ENCODE peak calls at places on chromosomes 16 and 17, in seven cellular contexts. I is lower lobe of right lung; M is CD8-positive, alpha-beta T cell; S is tibial artery; W is endothelial cell of umbilical vein; O is kidney; L is heart right ventricle. D is an unnamed sample.

GRCh38 chr17:77409282-77410161 is 268.8 kb downstream of the SEC14L1 start:
- DNase-seq in I (peak; percentile 75), M (peak; percentile 70), S (peak; percentile 74), W (no peak), O (peak; percentile 70), L (peak; percentile 78), D (peak; percentile 97)

GRCh38 chr16:64416232-64417010 is 705.4 kb downstream of the CDH11 start:
- DNase-seq in I (no peak), M (no peak), S (no peak), W (peak; percentile 64), O (no peak), L (no peak), D (no peak)

GRCh38 chr17:36641877-36642845 is 40.8 kb downstream of the MRM1 start:
- DNase-seq in I (no peak), M (no peak), S (no peak), W (no peak), O (no peak), L (no peak), D (no peak)

GRCh38 chr17:8791248-8791909 is 7.8 kb downstream of the MFSD6L start:
- DNase-seq in I (no peak), M (no peak), S (no peak), W (no peak), O (no peak), L (no peak), D (no peak)

GRCh38 chr16:23423496-23424049 is 29.4 kb downstream of the COG7 start:
- DNase-seq in I (peak; percentile 59), M (no peak), S (peak; percentile 90), W (peak; percentile 100), O (peak; percentile 80), L (peak; percentile 85), D (peak; percentile 97)

GRCh38 chr16:8869212-8869987 is 594 bp upstream of the CARHSP1 start:
- DNase-seq in I (no peak), M (no peak), S (no peak), W (no peak), O (no peak), L (no peak), D (no peak)

GRCh38 chr17:80970044-80970761 is 21.4 kb upstream of the CHMP6 start:
- DNase-seq in I (peak; percentile 51), M (peak; percentile 55), S (no peak), W (no peak), O (no peak), L (peak; percentile 51), D (peak; percentile 88)

GRCh38 chr16:64455275-64455674 is 666.6 kb downstream of the CDH11 start:
- DNase-seq in I (no peak), M (no peak), S (no peak), W (peak; percentile 38), O (no peak), L (no peak), D (no peak)

GRCh38 chr17:80030730-80031410 is 4.8 kb downstream of the TBC1D16 start:
- DNase-seq in I (peak; percentile 83), M (no peak), S (no peak), W (no peak), O (peak; percentile 87), L (no peak), D (no peak)

GRCh38 chr17:72486806-72487205 is 366.0 kb downstream of the SOX9 start:
- DNase-seq in I (no peak), M (no peak), S (no peak), W (no peak), O (no peak), L (no peak), D (no peak)

GRCh38 chr17:45257115-45257514 is 4.8 kb downstream of the SPATA32 start:
- DNase-seq in I (no peak), M (no peak), S (no peak), W (no peak), O (peak; percentile 32), L (no peak), D (no peak)

GRCh38 chr17:82775033-82775823 is 23.4 kb downstream of the TBCD start:
- DNase-seq in I (peak; percentile 79), M (peak; percentile 57), S (no peak), W (peak; percentile 44), O (peak; percentile 87), L (peak; percentile 37), D (peak; percentile 81)

GRCh38 chr17:30236807-30237206 is 1.3 kb upstream of the SLC6A4 start:
- DNase-seq in I (peak; percentile 76), M (no peak), S (peak; percentile 44), W (peak; percentile 44), O (peak; percentile 91), L (peak; percentile 38), D (no peak)

GRCh38 chr16:85916141-85916890 is 17.4 kb downstream of the IRF8 start:
- DNase-seq in I (peak; percentile 90), M (no peak), S (no peak), W (no peak), O (peak; percentile 74), L (peak; percentile 66), D (no peak)

GRCh38 chr17:66465701-66466100 is 163.3 kb downstream of the PRKCA start:
- DNase-seq in I (no peak), M (no peak), S (no peak), W (no peak), O (no peak), L (no peak), D (no peak)

GRCh38 chr17:79652999-79653643 is 42.3 kb upstream of the RBFOX3 start:
- DNase-seq in I (no peak), M (no peak), S (no peak), W (no peak), O (no peak), L (no peak), D (peak; percentile 82)

GRCh38 chr16:14302399-14303181 is 231.5 kb downstream of the MRTFB start:
- DNase-seq in I (no peak), M (peak; percentile 30), S (no peak), W (peak; percentile 18), O (peak; percentile 73), L (peak; percentile 34), D (no peak)

GRCh38 chr17:22202702-22203101 is 510.4 kb downstream of the KCNJ18 start:
- DNase-seq in I (no peak), M (no peak), S (no peak), W (no peak), O (no peak), L (no peak), D (no peak)

GRCh38 chr16:86219655-86220445 is 290.5 kb upstream of the FOXF1 start:
- DNase-seq in I (no peak), M (no peak), S (no peak), W (no peak), O (peak; percentile 39), L (no peak), D (peak; percentile 62)

GRCh38 chr17:48175692-48176450 is 68.3 kb downstream of the SNX11 start:
- DNase-seq in I (no peak), M (no peak), S (no peak), W (no peak), O (no peak), L (no peak), D (no peak)

GRCh38 chr16:19228575-19228974 is 57.0 kb upstream of the CLEC19A start:
- DNase-seq in I (no peak), M (no peak), S (no peak), W (no peak), O (no peak), L (no peak), D (no peak)

GRCh38 chr16:54928421-54929089 is 2.1 kb upstream of the IRX5 start:
- DNase-seq in I (peak; percentile 90), M (peak; percentile 52), S (peak; percentile 69), W (peak; percentile 24), O (peak; percentile 95), L (peak; percentile 77), D (no peak)
- TF ChIP-seq CTCF in I (no peak), M (no peak), S (peak; percentile 55), W (no peak), O (no peak), L (no peak), D (no peak)

DNA sequence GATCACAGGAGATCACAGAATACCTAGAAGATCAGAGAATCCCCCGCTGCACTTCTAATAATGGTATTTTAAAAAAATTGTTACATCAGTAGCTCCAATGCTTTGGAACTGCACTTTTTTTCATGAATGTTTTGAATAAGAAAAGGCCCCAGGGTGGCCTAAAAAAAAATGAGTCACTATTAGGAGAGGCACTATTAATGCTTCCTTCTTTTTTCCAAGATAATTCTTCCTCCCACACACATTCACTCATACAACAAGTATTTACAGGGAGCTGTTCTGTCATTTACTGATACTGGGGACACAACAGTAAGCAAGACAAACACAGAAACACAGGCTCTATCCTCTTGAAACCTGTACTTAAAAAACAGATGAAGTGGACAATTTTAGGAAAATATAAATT is 675 bp upstream of the PDZD9 start:
- DNase-seq in I (no peak), M (no peak), S (no peak), W (no peak), O (no peak), L (no peak), D (no peak)
- H3K4me3 ChIP-seq in I (no peak overlapping the region), M (no peak overlapping the region), S (no peak overlapping the region), W (no peak overlapping the region), O (no peak overlapping the region), L (no peak overlapping the region), D (no peak overlapping the region)

DNA sequence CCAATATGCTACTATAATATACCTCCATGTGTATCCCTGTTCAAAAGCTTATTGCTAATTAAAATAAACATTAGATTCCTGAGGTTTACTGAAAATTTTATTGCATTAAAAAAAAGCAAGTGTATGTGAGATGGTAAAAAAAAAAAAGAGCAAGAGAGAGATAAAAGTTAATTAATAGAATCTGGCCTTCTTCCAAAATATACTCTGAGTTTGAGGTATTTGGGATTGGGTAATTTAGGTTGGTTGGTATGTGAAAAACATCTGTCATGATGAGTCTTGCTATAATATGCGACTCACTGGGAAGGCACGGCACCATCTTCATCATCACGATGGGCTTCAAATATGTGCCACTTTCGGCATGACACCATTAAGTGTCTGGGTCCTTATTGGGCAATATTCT is 711.1 kb upstream of the SOX9 start:
- DNase-seq in I (no peak), M (no peak), S (no peak), W (no peak), O (no peak), L (no peak), D (no peak)
- H3K4me1 ChIP-seq in I (no peaks in the 10 kb centered on the region), M (no peaks in the 10 kb centered on the region), S (no peaks in the 10 kb centered on the region), W (no peaks in the 10 kb centered on the region), O (no peaks in the 10 kb centered on the region), L (no peaks in the 10 kb centered on the region), D (no peaks in the 10 kb centered on the region)

GRCh38 chr16:49440156-49441065 is 66.8 kb downstream of the C16orf78 start:
- DNase-seq in I (no peak), M (no peak), S (no peak), W (no peak), O (no peak), L (no peak), D (peak; percentile 24)

GRCh38 chr16:49442805-49443204 is 69.2 kb downstream of the C16orf78 start:
- DNase-seq in I (no peak), M (no peak), S (no peak), W (no peak), O (no peak), L (no peak), D (no peak)

GRCh38 chr16:49443576-49443975 is 70.0 kb downstream of the C16orf78 start:
- DNase-seq in I (no peak), M (no peak), S (no peak), W (no peak), O (no peak), L (no peak), D (no peak)

GRCh38 chr16:49439676-49440075 is 66.1 kb downstream of the C16orf78 start:
- DNase-seq in I (no peak), M (no peak), S (no peak), W (no peak), O (no peak), L (no peak), D (peak; percentile 38)

DNA sequence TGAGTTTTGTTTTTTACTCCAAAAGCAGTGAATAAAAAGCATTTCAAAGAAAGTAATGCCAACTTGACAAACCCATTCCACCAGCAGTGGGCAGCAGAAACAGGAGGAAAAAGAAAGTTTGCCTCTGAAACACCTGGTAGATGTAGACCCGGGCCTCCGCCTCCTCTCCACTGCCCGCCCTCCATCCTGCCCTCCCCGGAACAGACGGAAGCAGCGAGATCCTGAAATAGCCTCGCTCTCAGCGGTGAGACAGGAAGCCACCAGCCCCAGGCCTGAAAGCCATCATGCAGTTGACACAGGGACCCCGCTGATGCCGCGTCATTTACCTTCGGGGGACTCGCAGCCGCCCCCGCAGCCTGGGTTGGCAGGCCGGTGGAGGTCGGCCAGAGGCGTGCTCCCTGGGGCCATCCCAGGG is 67.8 kb downstream of the C16orf78 start:
- DNase-seq in I (no peak), M (peak; percentile 81), S (no peak), W (no peak), O (no peak), L (peak; percentile 77), D (no peak)
- TF ChIP-seq CTCF in I (peak; percentile 25), M (peak; percentile 37), S (no peak), W (no peak), O (peak; percentile 44), L (peak; percentile 30), D (no peak)